ENCODE peak calls at places on chromosome 1, in five cellular contexts. P is GM12864; Q is endothelial cell; O is activated T-cell treated with anti-CD3 and anti-CD28 coated beads, Interleukin-2, amount 50 U/mL, for 1 hour; Y is smooth muscle cell of the brain vasculature. Z is an unnamed sample.

GRCh38 chr1:222387020-222387816 is 160.7 kb downstream of the HHIPL2 start:
- DNase-seq in Q (peak; percentile 9), P (no peak), Y (no peak), O (no peak), Z (no peak)

GRCh38 chr1:206022766-206023165 is 929 bp downstream of the CTSE start:
- DNase-seq in Y (no peak), P (no peak), Q (no peak), O (no peak), Z (no peak)

GRCh38 chr1:63643926-63644325 is 50.7 kb downstream of the PGM1 start:
- DNase-seq in O (no peak), P (no peak), Y (no peak), Q (no peak), Z (no peak)

GRCh38 chr1:204123376-204123775 is 28.5 kb downstream of the ETNK2 start:
- DNase-seq in Y (no peak), P (no peak), Q (peak; percentile 54), O (no peak), Z (no peak)

GRCh38 chr1:2381741-2382620 is 9.4 kb downstream of the MORN1 start:
- DNase-seq in Y (peak; percentile 37), Q (peak; percentile 89), O (peak; percentile 84), P (no peak), Z (no peak)

GRCh38 chr1:221644176-221644510 is 97.7 kb downstream of the DUSP10 start:
- DNase-seq in O (no peak), P (no peak), Y (no peak), Q (no peak), Z (no peak)

GRCh38 chr1:151596166-151596933 is 15.5 kb upstream of the SNX27 start:
- DNase-seq in Y (no peak), O (no peak), P (no peak), Q (no peak), Z (no peak)

GRCh38 chr1:22332795-22333499 is 118.7 kb upstream of the ZBTB40 start:
- DNase-seq in P (no peak), O (no peak), Y (no peak), Q (no peak), Z (no peak)

GRCh38 chr1:235999259-235999925 is 65.5 kb downstream of the NID1 start:
- DNase-seq in Y (no peak), Q (no peak), O (peak; percentile 71), P (peak; percentile 84), Z (no peak)

GRCh38 chr1:163614346-163614745 is 292.6 kb downstream of the NUF2 start:
- DNase-seq in Q (no peak), O (no peak), Y (no peak), P (no peak), Z (no peak)

GRCh38 chr1:169565335-169566271 is 20.7 kb downstream of the F5 start:
- DNase-seq in Y (no peak), P (no peak), O (no peak), Q (no peak), Z (no peak)

GRCh38 chr1:38152351-38153082 is 105.9 kb upstream of the POU3F1 start:
- DNase-seq in Y (no peak), P (peak; percentile 8), O (no peak), Q (no peak), Z (peak; percentile 30)